ENCODE peak calls at places on chromosomes 2 and 18, in nine cellular contexts. S is hypothalamus, H is cerebellar cortex, C is HFFc6, I is tibial nerve, Y is AG09309, T is H54, B is NCI-H345, J is HFF-Myc. P is an unnamed sample.

GRCh38 chr2:110125292-110125691 is 9.7 kb upstream of the MALL start:
- DNase-seq in S (no peak), H (no peak), C (peak; percentile 32), I (no peak), Y (no peak), T (no peak), B (no peak), J (no peak), P (no peak)

GRCh38 chr18:61606068-61606660 is 272.9 kb downstream of the CDH20 start:
- DNase-seq in S (no peak), H (peak; percentile 53), C (peak; percentile 51), I (peak; percentile 6), Y (no peak), T (peak; percentile 7), B (no peak), J (no peak), P (peak; percentile 94)

GRCh38 chr2:236965841-236966096 is 119.9 kb upstream of the COPS8 start:
- DNase-seq in S (no peak), H (no peak), C (no peak), I (no peak), Y (no peak), T (no peak), B (no peak), J (no peak), P (no peak)

GRCh38 chr18:8779251-8779650 is 73.9 kb downstream of the MTCL1 start:
- DNase-seq in S (no peak), H (no peak), C (no peak), I (no peak), Y (no peak), T (no peak), B (no peak), J (no peak), P (no peak)

GRCh38 chr18:24427484-24427883 is 1.0 kb downstream of the IMPACT start:
- DNase-seq in S (no peak), H (no peak), C (no peak), I (no peak), Y (no peak), T (no peak), B (no peak), J (no peak), P (no peak)

GRCh38 chr18:37457337-37457736 is 108.3 kb downstream of the CELF4 start:
- DNase-seq in S (no peak), H (no peak), C (no peak), I (no peak), Y (no peak), T (no peak), B (no peak), J (no peak), P (no peak)

GRCh38 chr2:26399781-26400376 is 1.8 kb upstream of the DRC1 start:
- DNase-seq in S (no peak), H (no peak), C (no peak), I (no peak), Y (no peak), T (no peak), B (peak; percentile 72), J (no peak), P (no peak)

GRCh38 chr2:239370876-239371725 is 29.7 kb downstream of the HDAC4 start:
- DNase-seq in S (no peak), H (no peak), C (no peak), I (no peak), Y (no peak), T (no peak), B (no peak), J (no peak), P (no peak)

GRCh38 chr2:71674158-71674807 is 220.9 kb downstream of the DYSF start:
- DNase-seq in S (no peak), H (no peak), C (no peak), I (no peak), Y (no peak), T (no peak), B (no peak), J (no peak), P (no peak)

GRCh38 chr2:236663267-236663666 is 93.6 kb downstream of the ACKR3 start:
- DNase-seq in S (no peak), H (no peak), C (peak; percentile 21), I (peak; percentile 76), Y (no peak), T (no peak), B (no peak), J (no peak), P (peak; percentile 43)

GRCh38 chr2:101558740-101559508 is 84.0 kb upstream of the RFX8 start:
- DNase-seq in S (no peak), H (no peak), C (peak; percentile 68), I (no peak), Y (no peak), T (no peak), B (no peak), J (no peak), P (no peak)

GRCh38 chr2:27831279-27832050 is 58.7 kb downstream of the RBKS start:
- DNase-seq in S (no peak), H (no peak), C (no peak), I (no peak), Y (peak; percentile 55), T (no peak), B (no peak), J (no peak), P (peak; percentile 43)

GRCh38 chr18:50162486-50163304 is 32.3 kb downstream of the MYO5B start:
- DNase-seq in S (no peak), H (peak; percentile 37), C (no peak), I (no peak), Y (no peak), T (no peak), B (peak; percentile 14), J (no peak), P (no peak)

GRCh38 chr2:166665991-166666940 is 172.2 kb upstream of the SCN7A start:
- DNase-seq in S (no peak), H (no peak), C (peak; percentile 3), I (no peak), Y (no peak), T (no peak), B (no peak), J (peak; percentile 44), P (no peak)

GRCh38 chr2:42651057-42651456 is 82.6 kb downstream of the MTA3 start:
- DNase-seq in S (no peak), H (no peak), C (no peak), I (no peak), Y (no peak), T (no peak), B (no peak), J (no peak), P (no peak)

GRCh38 chr2:109433926-109434325 is 179.8 kb downstream of the SEPTIN10 start:
- DNase-seq in S (no peak), H (no peak), C (no peak), I (no peak), Y (no peak), T (no peak), B (no peak), J (no peak), P (no peak)

GRCh38 chr2:65562890-65563289 is 130.5 kb upstream of the SPRED2 start:
- DNase-seq in S (no peak), H (peak; percentile 64), C (no peak), I (no peak), Y (no peak), T (no peak), B (no peak), J (no peak), P (no peak)

GRCh38 chr2:55707751-55708150 is 14.1 kb upstream of the PNPT1 start:
- DNase-seq in S (no peak), H (no peak), C (no peak), I (no peak), Y (no peak), T (no peak), B (no peak), J (no peak), P (no peak)

GRCh38 chr2:199979841-199980628 is 24.7 kb downstream of the MAIP1 start:
- DNase-seq in S (peak; percentile 60), H (peak; percentile 88), C (peak; percentile 68), I (peak; percentile 97), Y (peak; percentile 61), T (no peak), B (peak; percentile 77), J (peak; percentile 63), P (peak; percentile 77)

GRCh38 chr2:62383843-62384242 is 122.2 kb downstream of the TMEM17 start:
- DNase-seq in S (no peak), H (no peak), C (peak; percentile 18), I (no peak), Y (no peak), T (no peak), B (no peak), J (no peak), P (no peak)

GRCh38 chr18:3129053-3129864 is 90.5 kb downstream of the MYOM1 start:
- DNase-seq in S (peak; percentile 9), H (peak; percentile 69), C (peak; percentile 60), I (peak; percentile 83), Y (peak; percentile 48), T (peak; percentile 54), B (peak; percentile 32), J (peak; percentile 76), P (peak; percentile 65)

GRCh38 chr2:16386431-16386830 is 279.2 kb downstream of the CYRIA start:
- DNase-seq in S (no peak), H (no peak), C (no peak), I (no peak), Y (no peak), T (no peak), B (no peak), J (no peak), P (no peak)

GRCh38 chr2:143988082-143988481 is 531.8 kb downstream of the ZEB2 start:
- DNase-seq in S (no peak), H (no peak), C (no peak), I (no peak), Y (no peak), T (no peak), B (no peak), J (no peak), P (no peak)

GRCh38 chr18:13520306-13520705 is 206.1 kb downstream of the FAM210A start:
- DNase-seq in S (no peak), H (no peak), C (no peak), I (peak; percentile 47), Y (no peak), T (no peak), B (no peak), J (no peak), P (no peak)

GRCh38 chr18:53991805-53992204 is 232.7 kb downstream of the MBD2 start:
- DNase-seq in S (no peak), H (no peak), C (no peak), I (no peak), Y (no peak), T (no peak), B (no peak), J (no peak), P (peak; percentile 62)

GRCh38 chr2:183996825-183997823 is 601.2 kb upstream of the ZNF804A start:
- DNase-seq in S (no peak), H (peak; percentile 97), C (no peak), I (no peak), Y (no peak), T (no peak), B (peak; percentile 94), J (no peak), P (no peak)

GRCh38 chr2:192328297-192328696 is 133.6 kb upstream of the TMEFF2 start:
- DNase-seq in S (no peak), H (no peak), C (no peak), I (no peak), Y (no peak), T (no peak), B (no peak), J (no peak), P (no peak)

GRCh38 chr2:218026676-218027425 is 24.1 kb upstream of the TNS1 start:
- DNase-seq in S (no peak), H (no peak), C (no peak), I (no peak), Y (no peak), T (no peak), B (no peak), J (no peak), P (no peak)

GRCh38 chr2:211401328-211401727 is 844.9 kb downstream of the CPS1 start:
- DNase-seq in S (no peak), H (no peak), C (no peak), I (no peak), Y (no peak), T (no peak), B (no peak), J (no peak), P (no peak)

GRCh38 chr2:127377262-127377661 is 10.5 kb downstream of the MAP3K2 start:
- DNase-seq in S (no peak), H (no peak), C (no peak), I (no peak), Y (no peak), T (no peak), B (no peak), J (no peak), P (no peak)

GRCh38 chr2:168396131-168396530 is 59.9 kb upstream of the CERS6 start:
- DNase-seq in S (no peak), H (no peak), C (peak; percentile 14), I (no peak), Y (no peak), T (no peak), B (no peak), J (no peak), P (no peak)